ENCODE peak calls at places on chromosomes 12 and 14, in ten cellular contexts. One of them, this sample, is unnamed.

GRCh38 chr12:111753144-111753881 is 13.4 kb upstream of the ALDH2 start:
- DNase-seq in GM12864: no peak
- DNase-seq in endothelial cell: peak; percentile 67
- DNase-seq in heart right ventricle: peak; percentile 71
- DNase-seq in HFFc6: no peak
- DNase-seq in retinal pigment epithelial cell: peak; percentile 23
- DNase-seq in natural killer cell: no peak
- DNase-seq in astrocyte of the cerebellum: no peak
- DNase-seq in WERI-Rb-1: peak; percentile 62
- DNase-seq in tibial artery: peak; percentile 75
- DNase-seq in this sample: peak; percentile 71

GRCh38 chr14:50364792-50365191 is 31.9 kb downstream of the CDKL1 start:
- DNase-seq in GM12864: no peak
- DNase-seq in endothelial cell: no peak
- DNase-seq in heart right ventricle: no peak
- DNase-seq in HFFc6: no peak
- DNase-seq in retinal pigment epithelial cell: no peak
- DNase-seq in natural killer cell: no peak
- DNase-seq in astrocyte of the cerebellum: no peak
- DNase-seq in WERI-Rb-1: no peak
- DNase-seq in tibial artery: no peak
- DNase-seq in this sample: no peak

GRCh38 chr14:31207287-31207745 is 277 bp downstream of the HECTD1 start:
- DNase-seq in GM12864: peak; percentile 55
- DNase-seq in endothelial cell: no peak
- DNase-seq in heart right ventricle: no peak
- DNase-seq in HFFc6: peak; percentile 70
- DNase-seq in retinal pigment epithelial cell: peak; percentile 61
- DNase-seq in natural killer cell: no peak
- DNase-seq in astrocyte of the cerebellum: no peak
- DNase-seq in WERI-Rb-1: no peak
- DNase-seq in tibial artery: no peak
- DNase-seq in this sample: no peak

GRCh38 chr12:52870361-52871290 is 21.8 kb upstream of the KRT78 start:
- DNase-seq in GM12864: no peak
- DNase-seq in endothelial cell: peak; percentile 87
- DNase-seq in heart right ventricle: peak; percentile 69
- DNase-seq in HFFc6: peak; percentile 17
- DNase-seq in retinal pigment epithelial cell: no peak
- DNase-seq in natural killer cell: peak; percentile 81
- DNase-seq in astrocyte of the cerebellum: no peak
- DNase-seq in WERI-Rb-1: peak; percentile 59
- DNase-seq in tibial artery: no peak
- DNase-seq in this sample: peak; percentile 85

GRCh38 chr12:117850048-117850447 is 118.7 kb downstream of the KSR2 start:
- DNase-seq in GM12864: no peak
- DNase-seq in endothelial cell: peak; percentile 47
- DNase-seq in heart right ventricle: no peak
- DNase-seq in HFFc6: peak; percentile 38
- DNase-seq in retinal pigment epithelial cell: no peak
- DNase-seq in natural killer cell: no peak
- DNase-seq in astrocyte of the cerebellum: peak; percentile 29
- DNase-seq in WERI-Rb-1: peak; percentile 40
- DNase-seq in tibial artery: no peak
- DNase-seq in this sample: peak; percentile 67

GRCh38 chr12:132152411-132152821 is 8.2 kb downstream of the NOC4L start:
- DNase-seq in GM12864: no peak
- DNase-seq in endothelial cell: no peak
- DNase-seq in heart right ventricle: peak; percentile 7
- DNase-seq in HFFc6: no peak
- DNase-seq in retinal pigment epithelial cell: no peak
- DNase-seq in natural killer cell: peak; percentile 14
- DNase-seq in astrocyte of the cerebellum: no peak
- DNase-seq in WERI-Rb-1: no peak
- DNase-seq in tibial artery: peak; percentile 59
- DNase-seq in this sample: no peak

GRCh38 chr14:76715102-76715926 is 46.0 kb upstream of the VASH1 start:
- DNase-seq in GM12864: no peak
- DNase-seq in endothelial cell: no peak
- DNase-seq in heart right ventricle: no peak
- DNase-seq in HFFc6: no peak
- DNase-seq in retinal pigment epithelial cell: no peak
- DNase-seq in natural killer cell: no peak
- DNase-seq in astrocyte of the cerebellum: no peak
- DNase-seq in WERI-Rb-1: peak; percentile 25
- DNase-seq in tibial artery: no peak
- DNase-seq in this sample: no peak

GRCh38 chr12:83664650-83665049 is 977.9 kb downstream of the TMTC2 start:
- DNase-seq in GM12864: no peak
- DNase-seq in endothelial cell: no peak
- DNase-seq in heart right ventricle: no peak
- DNase-seq in HFFc6: no peak
- DNase-seq in retinal pigment epithelial cell: no peak
- DNase-seq in natural killer cell: no peak
- DNase-seq in astrocyte of the cerebellum: no peak
- DNase-seq in WERI-Rb-1: peak; percentile 40
- DNase-seq in tibial artery: no peak
- DNase-seq in this sample: no peak

GRCh38 chr14:92525318-92526095 is 11.9 kb downstream of the RIN3 start:
- DNase-seq in GM12864: no peak
- DNase-seq in endothelial cell: no peak
- DNase-seq in heart right ventricle: no peak
- DNase-seq in HFFc6: no peak
- DNase-seq in retinal pigment epithelial cell: no peak
- DNase-seq in natural killer cell: no peak
- DNase-seq in astrocyte of the cerebellum: no peak
- DNase-seq in WERI-Rb-1: no peak
- DNase-seq in tibial artery: no peak
- DNase-seq in this sample: no peak

GRCh38 chr12:18578191-18578590 is 159.6 kb downstream of the PLCZ1 start:
- DNase-seq in GM12864: no peak
- DNase-seq in endothelial cell: no peak
- DNase-seq in heart right ventricle: no peak
- DNase-seq in HFFc6: peak; percentile 13
- DNase-seq in retinal pigment epithelial cell: no peak
- DNase-seq in natural killer cell: no peak
- DNase-seq in astrocyte of the cerebellum: no peak
- DNase-seq in WERI-Rb-1: no peak
- DNase-seq in tibial artery: no peak
- DNase-seq in this sample: no peak

GRCh38 chr14:75143761-75144527 is 17.1 kb upstream of the NEK9 start:
- DNase-seq in GM12864: no peak
- DNase-seq in endothelial cell: no peak
- DNase-seq in heart right ventricle: no peak
- DNase-seq in HFFc6: no peak
- DNase-seq in retinal pigment epithelial cell: no peak
- DNase-seq in natural killer cell: no peak
- DNase-seq in astrocyte of the cerebellum: no peak
- DNase-seq in WERI-Rb-1: no peak
- DNase-seq in tibial artery: no peak
- DNase-seq in this sample: no peak

GRCh38 chr14:57464013-57464730 is 29.5 kb downstream of the CCDC198 start:
- DNase-seq in GM12864: no peak
- DNase-seq in endothelial cell: no peak
- DNase-seq in heart right ventricle: no peak
- DNase-seq in HFFc6: no peak
- DNase-seq in retinal pigment epithelial cell: no peak
- DNase-seq in natural killer cell: no peak
- DNase-seq in astrocyte of the cerebellum: no peak
- DNase-seq in WERI-Rb-1: no peak
- DNase-seq in tibial artery: no peak
- DNase-seq in this sample: no peak

GRCh38 chr14:77562681-77563080 is 53.8 kb downstream of the SPTLC2 start:
- DNase-seq in GM12864: no peak
- DNase-seq in endothelial cell: no peak
- DNase-seq in heart right ventricle: no peak
- DNase-seq in HFFc6: peak; percentile 90
- DNase-seq in retinal pigment epithelial cell: no peak
- DNase-seq in natural killer cell: no peak
- DNase-seq in astrocyte of the cerebellum: peak; percentile 56
- DNase-seq in WERI-Rb-1: no peak
- DNase-seq in tibial artery: no peak
- DNase-seq in this sample: no peak

GRCh38 chr12:46470039-46470627 is 97.6 kb upstream of the SLC38A2 start:
- DNase-seq in GM12864: no peak
- DNase-seq in endothelial cell: no peak
- DNase-seq in heart right ventricle: no peak
- DNase-seq in HFFc6: no peak
- DNase-seq in retinal pigment epithelial cell: no peak
- DNase-seq in natural killer cell: peak; percentile 29
- DNase-seq in astrocyte of the cerebellum: no peak
- DNase-seq in WERI-Rb-1: no peak
- DNase-seq in tibial artery: no peak
- DNase-seq in this sample: no peak

GRCh38 chr14:90820958-90821357 is 4.7 kb upstream of the TTC7B start:
- DNase-seq in GM12864: no peak
- DNase-seq in endothelial cell: no peak
- DNase-seq in heart right ventricle: no peak
- DNase-seq in HFFc6: peak; percentile 43
- DNase-seq in retinal pigment epithelial cell: no peak
- DNase-seq in natural killer cell: peak; percentile 66
- DNase-seq in astrocyte of the cerebellum: peak; percentile 37
- DNase-seq in WERI-Rb-1: no peak
- DNase-seq in tibial artery: no peak
- DNase-seq in this sample: peak; percentile 74

GRCh38 chr14:103281496-103282231 is 52.4 kb upstream of the EIF5 start:
- DNase-seq in GM12864: no peak
- DNase-seq in endothelial cell: peak; percentile 56
- DNase-seq in heart right ventricle: no peak
- DNase-seq in HFFc6: peak; percentile 60
- DNase-seq in retinal pigment epithelial cell: no peak
- DNase-seq in natural killer cell: no peak
- DNase-seq in astrocyte of the cerebellum: peak; percentile 5
- DNase-seq in WERI-Rb-1: peak; percentile 69
- DNase-seq in tibial artery: no peak
- DNase-seq in this sample: no peak
- TF ChIP-seq CTCF in GM12864: peak; percentile 10
- TF ChIP-seq CTCF in endothelial cell: no peak
- TF ChIP-seq CTCF in heart right ventricle: peak; percentile 23
- TF ChIP-seq CTCF in HFFc6: peak; percentile 67
- TF ChIP-seq CTCF in retinal pigment epithelial cell: peak; percentile 65
- TF ChIP-seq CTCF in natural killer cell: no peak
- TF ChIP-seq CTCF in astrocyte of the cerebellum: peak; percentile 43
- TF ChIP-seq CTCF in WERI-Rb-1: peak; percentile 81
- TF ChIP-seq CTCF in tibial artery: no peak
- TF ChIP-seq CTCF in this sample: peak; percentile 2

DNA sequence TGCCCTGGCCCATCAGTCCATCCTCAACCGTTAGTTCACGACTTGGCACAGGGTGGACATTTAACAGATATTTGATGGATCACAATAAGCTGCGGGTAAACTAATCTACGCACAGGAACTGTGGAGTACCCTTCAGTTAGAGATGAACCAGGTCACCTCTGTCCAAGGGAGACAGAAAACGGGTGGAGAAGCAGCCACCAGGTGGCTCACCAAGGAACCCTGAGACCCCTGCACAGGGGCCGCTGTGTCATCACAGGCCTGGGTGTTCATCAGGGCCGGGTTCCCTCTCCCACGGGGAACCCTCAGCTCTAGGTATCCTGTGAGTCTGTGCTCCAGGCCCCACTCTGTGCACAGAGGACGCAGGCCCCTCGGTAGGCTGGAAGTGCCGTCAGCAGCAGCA is 122.2 kb downstream of the PIWIL1 start:
- DNase-seq in GM12864: no peak
- DNase-seq in endothelial cell: no peak
- DNase-seq in heart right ventricle: no peak
- DNase-seq in HFFc6: no peak
- DNase-seq in retinal pigment epithelial cell: no peak
- DNase-seq in natural killer cell: no peak
- DNase-seq in astrocyte of the cerebellum: no peak
- DNase-seq in WERI-Rb-1: peak; percentile 16
- DNase-seq in tibial artery: no peak
- DNase-seq in this sample: no peak
- TF ChIP-seq CTCF in GM12864: no peak
- TF ChIP-seq CTCF in endothelial cell: no peak
- TF ChIP-seq CTCF in heart right ventricle: no peak
- TF ChIP-seq CTCF in HFFc6: no peak
- TF ChIP-seq CTCF in retinal pigment epithelial cell: no peak
- TF ChIP-seq CTCF in natural killer cell: no peak
- TF ChIP-seq CTCF in astrocyte of the cerebellum: no peak
- TF ChIP-seq CTCF in WERI-Rb-1: peak; percentile 38
- TF ChIP-seq CTCF in tibial artery: no peak
- TF ChIP-seq CTCF in this sample: no peak

DNA sequence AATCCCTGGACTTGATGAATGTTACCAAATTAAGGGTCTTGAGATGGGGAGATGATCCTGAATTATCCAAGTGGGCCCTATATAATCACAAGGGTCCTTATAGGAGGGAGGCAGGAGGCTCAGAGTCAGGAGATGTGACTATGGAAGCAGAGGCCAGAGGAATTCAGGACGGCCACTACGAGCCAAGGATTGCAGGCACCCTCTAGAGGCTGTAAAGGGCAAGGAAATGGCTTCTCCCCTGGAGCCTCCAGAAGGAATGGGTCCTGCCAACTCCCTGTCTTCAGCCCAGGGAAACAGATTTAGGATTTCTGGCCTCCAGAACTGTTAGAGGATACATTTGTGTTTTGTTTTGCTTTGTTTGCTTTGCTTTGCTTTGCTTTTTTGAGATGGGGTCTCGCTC is 8.8 kb downstream of the BDKRB1 start:
- DNase-seq in GM12864: no peak
- DNase-seq in endothelial cell: no peak
- DNase-seq in heart right ventricle: no peak
- DNase-seq in HFFc6: no peak
- DNase-seq in retinal pigment epithelial cell: no peak
- DNase-seq in natural killer cell: no peak
- DNase-seq in astrocyte of the cerebellum: no peak
- DNase-seq in WERI-Rb-1: peak; percentile 42
- DNase-seq in tibial artery: no peak
- DNase-seq in this sample: no peak
- TF ChIP-seq CTCF in GM12864: no peak
- TF ChIP-seq CTCF in endothelial cell: no peak
- TF ChIP-seq CTCF in heart right ventricle: peak; percentile 26
- TF ChIP-seq CTCF in HFFc6: peak; percentile 70
- TF ChIP-seq CTCF in retinal pigment epithelial cell: peak; percentile 54
- TF ChIP-seq CTCF in natural killer cell: no peak
- TF ChIP-seq CTCF in astrocyte of the cerebellum: peak; percentile 56
- TF ChIP-seq CTCF in WERI-Rb-1: peak; percentile 79
- TF ChIP-seq CTCF in tibial artery: no peak
- TF ChIP-seq CTCF in this sample: peak; percentile 9

DNA sequence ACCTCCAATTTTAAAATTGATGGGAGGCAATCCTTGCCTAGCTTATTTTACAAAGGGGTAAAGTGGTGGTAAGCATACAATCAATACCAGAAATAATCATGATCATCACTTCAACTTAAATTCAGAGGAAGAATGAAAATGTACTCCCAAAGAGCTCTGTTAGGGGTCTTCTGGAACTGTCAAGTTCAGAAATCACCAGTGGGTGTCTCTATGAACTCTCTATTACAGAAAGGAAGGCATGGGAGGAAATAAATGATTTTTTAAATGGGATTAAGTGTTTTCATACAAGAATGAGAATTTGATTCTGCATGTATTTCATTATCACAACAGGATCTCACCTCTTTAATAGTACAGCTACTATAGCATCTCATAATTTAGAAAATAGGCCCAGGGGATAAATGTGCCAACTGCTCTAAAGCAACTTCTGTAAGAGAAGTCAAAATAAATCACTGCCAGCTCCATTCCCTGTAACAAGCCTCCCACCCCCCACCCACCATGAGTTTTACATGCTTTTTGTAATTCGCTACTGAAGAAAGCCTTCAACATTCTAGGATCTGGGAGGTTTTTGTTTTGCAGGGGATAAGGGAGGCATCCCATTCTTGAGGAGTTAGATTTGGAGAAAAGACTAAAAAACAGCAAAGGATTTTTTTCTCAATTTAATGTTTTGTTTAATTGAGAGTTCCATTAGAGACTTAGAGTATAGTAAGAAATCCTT is 9.7 kb downstream of the DCP1B start:
- DNase-seq in GM12864: no peak
- DNase-seq in endothelial cell: no peak
- DNase-seq in heart right ventricle: no peak
- DNase-seq in HFFc6: no peak
- DNase-seq in retinal pigment epithelial cell: no peak
- DNase-seq in natural killer cell: no peak
- DNase-seq in astrocyte of the cerebellum: no peak
- DNase-seq in WERI-Rb-1: no peak
- DNase-seq in tibial artery: no peak
- DNase-seq in this sample: no peak
- TF ChIP-seq CTCF in GM12864: no peak
- TF ChIP-seq CTCF in endothelial cell: no peak
- TF ChIP-seq CTCF in heart right ventricle: no peak
- TF ChIP-seq CTCF in HFFc6: no peak
- TF ChIP-seq CTCF in retinal pigment epithelial cell: no peak
- TF ChIP-seq CTCF in natural killer cell: no peak
- TF ChIP-seq CTCF in astrocyte of the cerebellum: no peak
- TF ChIP-seq CTCF in WERI-Rb-1: no peak
- TF ChIP-seq CTCF in tibial artery: no peak
- TF ChIP-seq CTCF in this sample: no peak

This sample was measured in GM13977.